ENCODE peak calls at places on chromosomes 2 and 18, in four cellular contexts. D is HS-5; L is body of pancreas; Y is activated T-helper 9 cell treated with anti-CD3 and anti-CD28 coated beads, Interleukin-2, amount 50 U/mL, for 16 hours. T is an unnamed sample.

GRCh38 chr2:113067681-113068080 is at the start of gene IL1F10:
- DNase-seq in D (no peak), L (no peak), Y (no peak), T (no peak)

GRCh38 chr2:150080115-150080514 is 407.4 kb downstream of the RND3 start:
- DNase-seq in D (no peak), L (no peak), Y (no peak), T (peak; percentile 57)

GRCh38 chr2:120760446-120761135 is 24.9 kb downstream of the GLI2 start:
- DNase-seq in D (no peak), L (no peak), Y (no peak), T (no peak)

GRCh38 chr2:98870516-98871158 is 65.4 kb downstream of the CRACDL start:
- DNase-seq in D (no peak), L (no peak), Y (no peak), T (no peak)

GRCh38 chr2:85539361-85540130 is 578 bp downstream of the MAT2A start:
- DNase-seq in D (no peak), L (peak; percentile 69), Y (peak; percentile 69), T (peak; percentile 73)

GRCh38 chr18:56221195-56222065 is 417.0 kb downstream of the TXNL1 start:
- DNase-seq in D (no peak), L (peak; percentile 80), Y (no peak), T (no peak)

GRCh38 chr2:71455011-71455740 is 1.8 kb downstream of the DYSF start:
- DNase-seq in D (no peak), L (no peak), Y (no peak), T (no peak)

GRCh38 chr2:46615555-46616487 is 136.5 kb downstream of the TMEM247 start:
- DNase-seq in D (no peak), L (peak; percentile 18), Y (peak; percentile 3), T (peak; percentile 20)

GRCh38 chr2:143720093-143720664 is 591.0 kb downstream of the ARHGAP15 start:
- DNase-seq in D (no peak), L (no peak), Y (no peak), T (no peak)

GRCh38 chr2:167054881-167055280 is 166.6 kb downstream of the XIRP2 start:
- DNase-seq in D (no peak), L (no peak), Y (no peak), T (no peak)

GRCh38 chr2:85711578-85712060 is 17.5 kb downstream of the GNLY start:
- DNase-seq in D (no peak), L (no peak), Y (no peak), T (no peak)

GRCh38 chr2:38535404-38535744 is 67.4 kb downstream of the HNRNPLL start:
- DNase-seq in D (no peak), L (no peak), Y (no peak), T (no peak)

GRCh38 chr2:86037795-86038192 is 67.9 kb downstream of the POLR1A start:
- DNase-seq in D (no peak), L (no peak), Y (no peak), T (no peak)

GRCh38 chr2:112876257-112876970 is 34.6 kb upstream of the IL37 start:
- DNase-seq in D (no peak), L (no peak), Y (no peak), T (no peak)

GRCh38 chr18:50158866-50159653 is 35.9 kb downstream of the MYO5B start:
- DNase-seq in D (no peak), L (peak; percentile 38), Y (no peak), T (no peak)

GRCh38 chr18:1383465-1383864 is 478.8 kb downstream of the ADCYAP1 start:
- DNase-seq in D (no peak), L (no peak), Y (no peak), T (no peak)